ENCODE peak calls at places on chromosome 2, in four cellular contexts. One of them, this sample, is unnamed.
A peak's percentile ranks its signal among the peaks of the same experiment; 100 is the strongest.

GRCh38 chr2:190088917-190089316 is 26.4 kb upstream of the MSTN start:
- DNase-seq in K562: peak; percentile 30
- DNase-seq in GM12878: peak; percentile 20
- DNase-seq in H1: no peak
- DNase-seq in this sample: peak; percentile 72

GRCh38 chr2:27147935-27148334 is 869 bp upstream of the TCF23 start:
- DNase-seq in K562: no peak
- DNase-seq in GM12878: no peak
- DNase-seq in H1: no peak
- DNase-seq in this sample: no peak

GRCh38 chr2:237264480-237265219 is 149.3 kb downstream of the COL6A3 start:
- DNase-seq in K562: no peak
- DNase-seq in GM12878: no peak
- DNase-seq in H1: no peak
- DNase-seq in this sample: no peak

GRCh38 chr2:46562451-46562841 is 83.1 kb downstream of the TMEM247 start:
- DNase-seq in K562: no peak
- DNase-seq in GM12878: no peak
- DNase-seq in H1: no peak
- DNase-seq in this sample: no peak

GRCh38 chr2:157509755-157510154 is 65.9 kb upstream of the CYTIP start:
- DNase-seq in K562: no peak
- DNase-seq in GM12878: no peak
- DNase-seq in H1: no peak
- DNase-seq in this sample: no peak

GRCh38 chr2:236745420-236746210 is 176.0 kb downstream of the ACKR3 start:
- DNase-seq in K562: no peak
- DNase-seq in GM12878: no peak
- DNase-seq in H1: no peak
- DNase-seq in this sample: no peak

GRCh38 chr2:237888389-237888788 is 29.0 kb downstream of the RAMP1 start:
- DNase-seq in K562: no peak
- DNase-seq in GM12878: no peak
- DNase-seq in H1: no peak
- DNase-seq in this sample: no peak

GRCh38 chr2:74423226-74424095 is 1.9 kb downstream of the WDR54 start:
- DNase-seq in K562: no peak
- DNase-seq in GM12878: no peak
- DNase-seq in H1: no peak
- DNase-seq in this sample: no peak

GRCh38 chr2:71544919-71545571 is 91.7 kb downstream of the DYSF start:
- DNase-seq in K562: no peak
- DNase-seq in GM12878: no peak
- DNase-seq in H1: no peak
- DNase-seq in this sample: no peak

GRCh38 chr2:177313162-177313781 is 48.7 kb upstream of the NFE2L2 start:
- DNase-seq in K562: no peak
- DNase-seq in GM12878: no peak
- DNase-seq in H1: no peak
- DNase-seq in this sample: no peak

GRCh38 chr2:186503827-186504606 is 18.0 kb downstream of the ZC3H15 start:
- DNase-seq in K562: no peak
- DNase-seq in GM12878: no peak
- DNase-seq in H1: no peak
- DNase-seq in this sample: no peak

GRCh38 chr2:96844405-96844808 is 586 bp upstream of the ANKRD23 start:
- DNase-seq in K562: no peak
- DNase-seq in GM12878: no peak
- DNase-seq in H1: no peak
- DNase-seq in this sample: no peak

GRCh38 chr2:15471606-15472005 is 89.5 kb downstream of the NBAS start:
- DNase-seq in K562: no peak
- DNase-seq in GM12878: no peak
- DNase-seq in H1: no peak
- DNase-seq in this sample: no peak

GRCh38 chr2:112811841-112812306 is 24.7 kb downstream of the IL1B start:
- DNase-seq in K562: no peak
- DNase-seq in GM12878: no peak
- DNase-seq in H1: no peak
- DNase-seq in this sample: no peak

GRCh38 chr2:215711484-215712034 is 275.7 kb upstream of the FN1 start:
- DNase-seq in K562: no peak
- DNase-seq in GM12878: no peak
- DNase-seq in H1: no peak
- DNase-seq in this sample: no peak

DNA sequence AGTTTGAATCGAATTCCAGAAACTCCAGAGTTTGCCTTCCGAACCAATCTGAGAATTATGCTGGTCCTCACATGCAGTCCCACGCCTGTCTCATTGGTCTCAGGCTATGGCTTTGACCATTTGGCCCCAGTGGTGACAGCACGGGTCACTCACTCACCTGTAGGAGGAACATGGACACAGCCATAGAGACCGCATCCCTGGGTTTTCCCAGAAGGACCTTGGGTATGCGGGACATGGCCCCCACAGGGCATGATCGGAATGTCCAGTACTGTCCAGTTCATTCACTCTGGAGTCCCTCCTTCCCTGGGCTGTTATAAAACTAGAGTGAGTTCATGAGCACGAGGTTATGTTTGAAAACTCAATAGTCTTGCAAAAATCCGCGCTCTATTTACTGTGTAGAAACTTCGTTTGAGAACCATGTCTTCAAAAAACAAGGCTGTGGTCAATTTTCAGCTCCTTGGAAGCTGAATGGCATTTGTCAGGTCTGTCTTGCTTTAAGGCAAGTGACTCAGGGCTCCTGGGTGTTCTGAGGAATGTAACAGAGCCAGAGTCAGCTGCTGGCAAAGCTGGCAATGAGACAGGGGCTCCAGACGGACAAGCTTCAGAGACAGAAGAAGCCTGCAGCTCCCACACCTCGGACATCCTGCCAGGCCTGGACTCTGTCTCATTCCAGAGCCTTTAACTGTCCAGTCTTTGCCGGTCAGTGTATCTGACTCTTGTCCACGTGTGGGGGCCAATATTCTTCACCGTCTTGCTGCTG is 86.7 kb upstream of the TMEM18 start:
- DNase-seq in K562: no peak
- DNase-seq in GM12878: no peak
- DNase-seq in H1: no peak
- DNase-seq in this sample: no peak
- TF ChIP-seq EGR1 in K562: no peak
- TF ChIP-seq EGR1 in GM12878: no peak
- TF ChIP-seq EGR1 in H1: no peak
- TF ChIP-seq EGR1 in this sample: no peak

DNA sequence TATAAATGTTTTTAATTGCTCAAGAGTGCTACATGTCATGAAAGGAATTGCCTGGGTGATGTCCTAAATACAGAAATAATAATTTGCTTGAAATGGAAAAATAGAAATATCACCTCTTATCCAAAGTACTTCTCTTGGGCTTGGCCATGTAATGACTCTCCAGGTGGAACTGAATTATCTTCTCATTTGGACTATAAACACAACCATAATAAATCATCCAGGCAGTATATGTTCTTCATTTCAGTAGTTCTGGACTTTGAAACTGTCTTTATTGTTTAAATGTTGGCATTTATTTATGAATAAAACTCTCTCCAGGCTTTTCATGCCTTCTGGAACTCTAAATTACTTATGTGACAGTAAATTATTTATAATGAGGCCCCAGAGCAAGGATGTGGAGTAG is 40.5 kb downstream of the OXER1 start:
- DNase-seq in K562: no peak
- DNase-seq in GM12878: no peak
- DNase-seq in H1: no peak
- DNase-seq in this sample: no peak
- TF ChIP-seq SP1 in K562: no peak
- TF ChIP-seq SP1 in GM12878: no peak
- TF ChIP-seq SP1 in H1: no peak
- TF ChIP-seq SP1 in this sample: no peak

GRCh38 chr2:98806266-98806697 is 75.3 kb upstream of the MGAT4A start:
- DNase-seq in K562: no peak
- DNase-seq in GM12878: no peak
- DNase-seq in H1: no peak
- DNase-seq in this sample: no peak

GRCh38 chr2:98804736-98805135 is 73.8 kb upstream of the MGAT4A start:
- DNase-seq in K562: no peak
- DNase-seq in GM12878: no peak
- DNase-seq in H1: no peak
- DNase-seq in this sample: no peak

GRCh38 chr2:98807221-98807620 is 76.3 kb upstream of the MGAT4A start:
- DNase-seq in K562: no peak
- DNase-seq in GM12878: no peak
- DNase-seq in H1: no peak
- DNase-seq in this sample: no peak

GRCh38 chr2:98803747-98804650 is 73.1 kb upstream of the MGAT4A start:
- DNase-seq in K562: no peak
- DNase-seq in GM12878: no peak
- DNase-seq in H1: no peak
- DNase-seq in this sample: no peak

DNA sequence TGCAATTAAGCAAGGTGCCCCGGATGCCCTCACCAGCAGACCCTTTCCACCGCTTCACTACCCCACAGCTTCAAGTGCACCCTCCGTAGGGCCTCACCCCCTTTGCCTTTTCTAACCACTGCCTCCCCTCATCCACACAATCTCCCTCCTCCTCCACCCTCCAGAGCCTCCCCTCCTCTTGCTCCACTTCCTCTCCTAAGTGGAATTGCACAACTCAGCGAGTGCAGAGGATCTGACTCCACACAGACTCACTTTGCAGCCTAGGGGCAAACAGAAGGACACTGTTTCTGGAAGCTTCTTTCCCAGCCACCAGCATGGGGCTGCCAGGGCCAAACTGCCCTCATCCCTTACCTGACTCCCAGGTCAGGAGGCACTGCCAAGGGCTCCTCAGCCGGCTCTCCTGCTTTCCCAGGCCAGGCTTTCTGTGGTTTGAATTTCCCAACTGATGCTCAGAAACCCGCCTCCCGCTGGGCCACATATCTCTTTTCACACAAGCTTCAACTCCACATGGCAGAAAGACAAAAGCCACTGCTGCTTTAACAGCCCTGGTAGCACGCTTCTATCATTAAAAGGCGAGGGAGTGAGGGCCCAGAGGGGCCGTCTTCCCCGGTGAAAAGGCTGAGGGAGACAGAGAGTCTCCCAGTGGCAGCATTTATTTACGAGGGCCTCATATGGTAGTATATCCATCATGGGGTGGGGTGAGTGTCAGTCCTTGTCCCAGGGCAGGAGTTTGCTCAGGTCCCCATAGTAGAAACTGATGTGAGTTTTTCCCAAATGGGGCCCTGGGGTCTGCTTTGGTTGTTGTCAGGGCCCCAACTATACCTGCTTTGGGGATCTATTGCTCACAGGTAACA is 74.7 kb upstream of the MGAT4A start:
- DNase-seq in K562: no peak
- DNase-seq in GM12878: no peak
- DNase-seq in H1: no peak
- DNase-seq in this sample: no peak
- TF ChIP-seq EGR1 in K562: no peak
- TF ChIP-seq EGR1 in GM12878: no peak
- TF ChIP-seq EGR1 in H1: no peak
- TF ChIP-seq EGR1 in this sample: no peak

GRCh38 chr2:234490239-234491074 is 6.4 kb downstream of the ARL4C start:
- DNase-seq in K562: no peak
- DNase-seq in GM12878: peak; percentile 30
- DNase-seq in H1: no peak
- DNase-seq in this sample: no peak

GRCh38 chr2:234491281-234491680 is 5.6 kb downstream of the ARL4C start:
- DNase-seq in K562: no peak
- DNase-seq in GM12878: no peak
- DNase-seq in H1: no peak
- DNase-seq in this sample: no peak

GRCh38 chr2:234492687-234493086 is 4.2 kb downstream of the ARL4C start:
- DNase-seq in K562: no peak
- DNase-seq in GM12878: no peak
- DNase-seq in H1: no peak
- DNase-seq in this sample: no peak

GRCh38 chr2:234491897-234492296 is 5.0 kb downstream of the ARL4C start:
- DNase-seq in K562: no peak
- DNase-seq in GM12878: no peak
- DNase-seq in H1: no peak
- DNase-seq in this sample: no peak

GRCh38 chr2:234488913-234489451 is 7.9 kb downstream of the ARL4C start:
- DNase-seq in K562: no peak
- DNase-seq in GM12878: peak; percentile 51
- DNase-seq in H1: no peak
- DNase-seq in this sample: no peak
- TF ChIP-seq SP1 in K562: no peak
- TF ChIP-seq SP1 in GM12878: peak; percentile 7
- TF ChIP-seq SP1 in H1: no peak
- TF ChIP-seq SP1 in this sample: no peak

GRCh38 chr2:11101430-11101829 is 53.8 kb upstream of the SLC66A3 start:
- DNase-seq in K562: no peak
- DNase-seq in GM12878: no peak
- DNase-seq in H1: no peak
- DNase-seq in this sample: no peak

GRCh38 chr2:11104794-11105660 is 50.2 kb upstream of the SLC66A3 start:
- DNase-seq in K562: no peak
- DNase-seq in GM12878: no peak
- DNase-seq in H1: no peak
- DNase-seq in this sample: no peak

GRCh38 chr2:11103984-11104793 is 51.1 kb upstream of the SLC66A3 start:
- DNase-seq in K562: no peak
- DNase-seq in GM12878: peak; percentile 83
- DNase-seq in H1: no peak
- DNase-seq in this sample: no peak

GRCh38 chr2:11102466-11102865 is 52.8 kb upstream of the SLC66A3 start:
- DNase-seq in K562: no peak
- DNase-seq in GM12878: no peak
- DNase-seq in H1: no peak
- DNase-seq in this sample: no peak

GRCh38 chr2:11102956-11103860 is 52.1 kb upstream of the SLC66A3 start:
- DNase-seq in K562: no peak
- DNase-seq in GM12878: no peak
- DNase-seq in H1: no peak
- DNase-seq in this sample: no peak
- TF ChIP-seq EGR1 in K562: no peak
- TF ChIP-seq EGR1 in GM12878: no peak
- TF ChIP-seq EGR1 in H1: no peak
- TF ChIP-seq EGR1 in this sample: no peak

GRCh38 chr2:100178085-100178788 is 35.8 kb upstream of the AFF3 start:
- DNase-seq in K562: peak; percentile 52
- DNase-seq in GM12878: peak; percentile 5
- DNase-seq in H1: peak; percentile 79
- DNase-seq in this sample: peak; percentile 88
- TF ChIP-seq SP1 in K562: peak; percentile 48
- TF ChIP-seq SP1 in GM12878: no peak
- TF ChIP-seq SP1 in H1: no peak
- TF ChIP-seq SP1 in this sample: no peak

This sample was measured in HCT116.